ENCODE peak calls at places on chromosomes 6 and 20, in five cellular contexts. P, H, S, K and U are unnamed samples.

GRCh38 chr6:21340563-21340962 is 253.0 kb upstream of the SOX4 start:
- DNase-seq in K (no peak), H (no peak), S (no peak), P (no peak), U (no peak)

GRCh38 chr6:13331516-13332348 is 3.4 kb upstream of the TBC1D7 start:
- DNase-seq in H (no peak), K (peak; percentile 46), S (no peak), P (no peak), U (peak; percentile 42)

GRCh38 chr6:38459291-38459690 is 180.4 kb downstream of the BTBD9 start:
- DNase-seq in K (no peak), H (no peak), S (peak; percentile 12), P (no peak), U (no peak)

GRCh38 chr6:7145269-7146078 is 37.7 kb downstream of the RREB1 start:
- DNase-seq in K (no peak), H (no peak), P (peak; percentile 76), S (no peak), U (no peak)

GRCh38 chr20:48983423-48984400 is 62.2 kb downstream of the ARFGEF2 start:
- DNase-seq in P (no peak), K (no peak), S (peak; percentile 44), H (peak; percentile 48), U (no peak)

GRCh38 chr6:75488026-75488425 is 5.6 kb downstream of the FILIP1 start:
- DNase-seq in H (no peak), K (no peak), S (peak; percentile 45), P (no peak), U (no peak)

GRCh38 chr6:43989556-43990248 is 137.6 kb downstream of the MRPL14 start:
- DNase-seq in H (peak; percentile 88), P (no peak), S (no peak), K (no peak), U (no peak)

GRCh38 chr6:165922309-165922794 is 245.3 kb downstream of the TBXT start:
- DNase-seq in H (no peak), S (no peak), P (no peak), K (no peak), U (no peak)

GRCh38 chr6:164039954-164040375 is 625.4 kb downstream of the QKI start:
- DNase-seq in S (no peak), K (no peak), P (peak; percentile 19), H (peak; percentile 82), U (no peak)

GRCh38 chr6:110864816-110865215 is 9.8 kb upstream of the AMD1 start:
- DNase-seq in S (no peak), P (no peak), H (no peak), K (no peak), U (no peak)

GRCh38 chr6:120405947-120406346 is 928.3 kb downstream of the TBC1D32 start:
- DNase-seq in K (no peak), H (no peak), P (no peak), S (no peak), U (no peak)

GRCh38 chr6:2868637-2869379 is 27.1 kb upstream of the SERPINB1 start:
- DNase-seq in K (no peak), P (no peak), H (no peak), S (no peak), U (no peak)

GRCh38 chr6:43933111-43933885 is 163.3 kb downstream of the VEGFA start:
- DNase-seq in S (no peak), H (peak; percentile 39), K (no peak), P (no peak), U (no peak)

GRCh38 chr6:24513602-24514001 is 18.8 kb downstream of the ALDH5A1 start:
- DNase-seq in P (no peak), H (no peak), K (no peak), S (no peak), U (no peak)

GRCh38 chr6:71967436-71967835 is 81.1 kb downstream of the RIMS1 start:
- DNase-seq in K (no peak), S (peak; percentile 7), P (no peak), H (no peak), U (no peak)

GRCh38 chr20:37349517-37350491 is 3.9 kb downstream of the SRC start:
- DNase-seq in H (no peak), K (no peak), P (no peak), S (no peak), U (no peak)

GRCh38 chr6:14510038-14510437 is 392.5 kb downstream of the CD83 start:
- DNase-seq in P (no peak), S (no peak), K (no peak), H (no peak), U (no peak)

GRCh38 chr6:127459231-127459641 is at the start of gene KIAA0408:
- DNase-seq in K (no peak), S (peak; percentile 36), P (peak; percentile 33), H (peak; percentile 85), U (no peak)

GRCh38 chr6:111769365-111770127 is 103.7 kb downstream of the FYN start:
- DNase-seq in H (no peak), S (no peak), P (no peak), K (no peak), U (no peak)

GRCh38 chr6:11919771-11920440 is 92.2 kb upstream of the HIVEP1 start:
- DNase-seq in H (no peak), K (no peak), P (no peak), S (no peak), U (no peak)

GRCh38 chr6:61538765-61539164 is 747.3 kb downstream of the KHDRBS2 start:
- DNase-seq in P (no peak), H (no peak), S (no peak), K (no peak), U (no peak)

GRCh38 chr6:88492824-88493223 is 326.7 kb upstream of the CNR1 start:
- DNase-seq in H (no peak), P (no peak), S (no peak), K (no peak), U (no peak)

GRCh38 chr6:26118999-26119398 is 31.8 kb downstream of the HFE start:
- DNase-seq in K (no peak), H (no peak), P (no peak), S (no peak), U (no peak)

GRCh38 chr20:63150391-63150898 is 65.5 kb downstream of the YTHDF1 start:
- DNase-seq in K (no peak), H (peak; percentile 32), P (no peak), S (no peak), U (no peak)

GRCh38 chr20:10857362-10858070 is 183.7 kb upstream of the JAG1 start:
- DNase-seq in P (peak; percentile 88), H (no peak), K (no peak), S (no peak), U (no peak)

GRCh38 chr20:49999329-49999728 is 16.5 kb downstream of the SNAI1 start:
- DNase-seq in H (no peak), S (no peak), K (peak; percentile 68), P (no peak), U (peak; percentile 71)

GRCh38 chr6:24520929-24521546 is 26.3 kb downstream of the ALDH5A1 start:
- DNase-seq in H (peak; percentile 74), K (peak; percentile 52), S (no peak), P (peak; percentile 56), U (peak; percentile 59)

GRCh38 chr20:47400685-47401084 is 44.2 kb upstream of the ZMYND8 start:
- DNase-seq in K (no peak), S (no peak), H (no peak), P (no peak), U (no peak)

GRCh38 chr20:56783826-56784225 is 154.7 kb downstream of the TFAP2C start:
- DNase-seq in P (no peak), K (no peak), S (no peak), H (no peak), U (no peak)

GRCh38 chr20:56779452-56780143 is 150.5 kb downstream of the TFAP2C start:
- DNase-seq in P (no peak), H (no peak), S (no peak), K (no peak), U (no peak)

GRCh38 chr20:56778765-56779195 is 149.7 kb downstream of the TFAP2C start:
- DNase-seq in K (no peak), P (no peak), H (no peak), S (no peak), U (no peak)

GRCh38 chr20:56781108-56781739 is 152.1 kb downstream of the TFAP2C start:
- DNase-seq in H (peak; percentile 77), P (no peak), K (no peak), S (no peak), U (no peak)

GRCh38 chr20:56780266-56780665 is 151.2 kb downstream of the TFAP2C start:
- DNase-seq in H (no peak), P (no peak), K (no peak), S (no peak), U (no peak)
- TF ChIP-seq CTCF in H (no peak), P (no peak), K (no peak), S (no peak), U (no peak)

GRCh38 chr6:31870385-31870921 is 7.8 kb upstream of the NEU1 start:
- DNase-seq in S (no peak), H (peak; percentile 49), P (no peak), K (no peak), U (no peak)
- TF ChIP-seq CTCF in S (no peak), H (no peak), P (no peak), K (no peak), U (peak; percentile 22)

DNA sequence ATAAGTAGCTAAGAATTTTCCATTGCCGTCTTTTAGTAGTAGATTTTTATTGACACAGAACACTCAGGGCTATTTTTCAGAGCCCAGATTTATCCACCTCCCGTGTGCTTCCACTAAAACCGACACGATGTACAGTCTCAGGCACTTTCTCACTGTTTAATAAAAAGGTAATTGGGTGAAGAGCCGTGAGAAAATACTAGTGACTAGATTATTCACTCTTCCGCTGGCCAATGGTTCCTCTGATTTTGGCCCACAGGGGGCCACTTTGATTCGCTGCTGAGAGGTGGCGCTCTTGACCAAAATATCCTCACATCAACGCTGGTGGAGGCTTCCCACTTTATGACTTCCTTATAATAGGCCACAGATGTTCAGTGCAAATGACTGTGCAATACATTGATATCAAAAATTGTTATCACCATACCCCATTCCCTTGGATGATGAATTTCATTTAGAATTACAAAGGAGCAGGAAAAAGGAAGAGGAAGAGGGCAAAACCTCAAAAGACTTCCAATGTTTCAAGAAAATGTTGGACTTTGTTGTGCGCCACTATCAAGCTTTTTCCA is 12.3 kb upstream of the HDDC2 start:
- DNase-seq in S (no peak), H (peak; percentile 67), P (peak; percentile 65), K (peak; percentile 38), U (peak; percentile 41)
- TF ChIP-seq CTCF in S (peak; percentile 71), H (peak; percentile 85), P (peak; percentile 69), K (peak; percentile 67), U (peak; percentile 85)

DNA sequence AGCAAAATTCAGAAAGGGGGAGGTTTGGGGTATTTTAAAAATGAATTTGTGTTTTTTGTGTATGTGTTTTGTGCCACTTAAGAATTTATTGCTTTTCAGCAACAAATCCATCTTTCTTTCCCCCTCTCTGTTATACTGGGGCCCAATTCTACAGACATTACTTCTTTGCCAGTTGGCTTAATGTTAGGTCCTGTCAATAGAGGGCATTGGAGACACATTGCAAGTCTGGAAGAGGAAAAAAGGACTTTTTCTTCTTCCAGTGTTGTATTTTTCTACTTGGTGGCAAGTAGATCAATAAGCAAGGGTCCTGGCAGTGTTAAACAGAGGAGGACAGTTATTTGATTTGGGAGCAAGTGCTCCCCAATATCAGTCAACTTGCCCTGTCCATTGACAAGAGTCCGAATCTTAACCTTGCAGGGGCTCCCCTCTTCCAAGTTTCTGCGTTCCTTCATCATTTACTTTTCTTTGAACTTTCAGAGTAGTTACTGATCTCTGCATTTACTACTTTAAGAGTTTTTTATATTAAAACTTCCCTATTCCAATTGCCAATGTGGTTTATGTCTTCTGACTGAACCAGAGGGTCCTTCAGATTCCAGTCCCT is 23.4 kb downstream of the SCML4 start:
- DNase-seq in P (no peak), S (no peak), H (no peak), K (no peak), U (no peak)
- TF ChIP-seq CTCF in P (no peak), S (no peak), H (no peak), K (no peak), U (peak; percentile 30)